ENCODE peak calls at places on chromosomes 5 and 9, in six cellular contexts. J is neural progenitor cell, R is A549, P is NB4, V is mucosa of descending colon, X is ovary. Q is an unnamed sample.

GRCh38 chr9:133992780-133993634 is 883 bp upstream of the VAV2 start:
- DNase-seq in V (peak; percentile 93), J (peak; percentile 87), X (peak; percentile 87), P (peak; percentile 74), R (peak; percentile 64), Q (peak; percentile 92)

GRCh38 chr5:149419532-149420485 is 40.7 kb upstream of the IL17B start:
- DNase-seq in R (no peak), V (no peak), J (no peak), P (peak; percentile 89), X (no peak), Q (no peak)

GRCh38 chr5:8676731-8677130 is 807.8 kb downstream of the MTRR start:
- DNase-seq in J (no peak), V (no peak), P (no peak), R (no peak), X (no peak), Q (no peak)

GRCh38 chr5:131550606-131551005 is 84.4 kb downstream of the RAPGEF6 start:
- DNase-seq in J (no peak), V (no peak), X (no peak), P (no peak), R (no peak), Q (no peak)

GRCh38 chr9:111860443-111860842 is 36.2 kb upstream of the UGCG start:
- DNase-seq in R (no peak), X (no peak), J (no peak), P (no peak), V (no peak), Q (no peak)

GRCh38 chr9:127847833-127848755 is 6.4 kb downstream of the ENG start:
- DNase-seq in X (no peak), R (no peak), V (no peak), J (no peak), P (no peak), Q (no peak)

GRCh38 chr9:99137225-99137624 is 32.3 kb downstream of the TGFBR1 start:
- DNase-seq in V (no peak), R (no peak), X (no peak), J (no peak), P (peak; percentile 47), Q (no peak)

GRCh38 chr5:106875591-106876297 is 795.0 kb downstream of the EFNA5 start:
- DNase-seq in J (peak; percentile 11), R (peak; percentile 6), P (peak; percentile 60), X (no peak), V (no peak), Q (peak; percentile 46)

GRCh38 chr9:21927752-21928151 is 66.4 kb downstream of the CDKN2A start:
- DNase-seq in P (no peak), X (no peak), R (no peak), J (no peak), V (no peak), Q (no peak)

GRCh38 chr5:178292826-178293205 is 60.2 kb upstream of the PHYKPL start:
- DNase-seq in V (no peak), P (no peak), R (no peak), X (no peak), J (no peak), Q (no peak)

GRCh38 chr5:65742565-65743231 is 20.7 kb downstream of the NLN start:
- DNase-seq in J (peak; percentile 48), X (no peak), P (peak; percentile 69), R (peak; percentile 50), V (no peak), Q (peak; percentile 83)

GRCh38 chr9:87872079-87872624 is 10.5 kb upstream of the SPATA31E1 start:
- DNase-seq in X (no peak), R (no peak), P (no peak), J (no peak), V (no peak), Q (no peak)

GRCh38 chr9:17229945-17230560 is 95.2 kb downstream of the CNTLN start:
- DNase-seq in R (no peak), P (no peak), V (no peak), J (no peak), X (no peak), Q (no peak)

GRCh38 chr9:81589819-81590218 is 99.5 kb downstream of the TLE1 start:
- DNase-seq in J (no peak), P (no peak), X (no peak), R (no peak), V (no peak), Q (no peak)

GRCh38 chr9:136748656-136749551 is 579 bp upstream of the LCN6 start:
- DNase-seq in R (no peak), V (no peak), X (no peak), J (no peak), P (peak; percentile 62), Q (no peak)

GRCh38 chr9:104388071-104388470 is 116.0 kb upstream of the OR13F1 start:
- DNase-seq in X (no peak), R (no peak), P (no peak), V (no peak), J (no peak), Q (peak; percentile 9)

GRCh38 chr5:16975950-16976624 is 40.0 kb upstream of the MYO10 start:
- DNase-seq in X (no peak), J (no peak), R (no peak), V (no peak), P (peak; percentile 18), Q (no peak)

GRCh38 chr9:86424246-86424891 is 70.2 kb upstream of the TUT7 start:
- DNase-seq in J (no peak), R (no peak), P (no peak), X (no peak), V (no peak), Q (no peak)

GRCh38 chr9:32839013-32839442 is 55.7 kb downstream of the TMEM215 start:
- DNase-seq in R (no peak), J (no peak), P (no peak), V (no peak), X (no peak), Q (no peak)
- TF ChIP-seq CTCF in R (no peak), J (no peak), P (no peak), V (no peak), X (no peak), Q (no peak)

GRCh38 chr5:140340605-140341004 is 5.8 kb downstream of the HBEGF start:
- DNase-seq in R (no peak), X (no peak), P (no peak), J (no peak), V (no peak), Q (peak; percentile 38)

GRCh38 chr5:140337880-140338279 is 8.5 kb downstream of the HBEGF start:
- DNase-seq in J (no peak), R (no peak), X (no peak), V (no peak), P (no peak), Q (peak; percentile 81)

GRCh38 chr5:140338336-140338735 is 8.1 kb downstream of the HBEGF start:
- DNase-seq in P (no peak), J (no peak), V (no peak), X (no peak), R (no peak), Q (peak; percentile 73)

GRCh38 chr5:140338918-140339317 is 7.5 kb downstream of the HBEGF start:
- DNase-seq in X (no peak), J (no peak), V (no peak), R (no peak), P (no peak), Q (peak; percentile 43)

DNA sequence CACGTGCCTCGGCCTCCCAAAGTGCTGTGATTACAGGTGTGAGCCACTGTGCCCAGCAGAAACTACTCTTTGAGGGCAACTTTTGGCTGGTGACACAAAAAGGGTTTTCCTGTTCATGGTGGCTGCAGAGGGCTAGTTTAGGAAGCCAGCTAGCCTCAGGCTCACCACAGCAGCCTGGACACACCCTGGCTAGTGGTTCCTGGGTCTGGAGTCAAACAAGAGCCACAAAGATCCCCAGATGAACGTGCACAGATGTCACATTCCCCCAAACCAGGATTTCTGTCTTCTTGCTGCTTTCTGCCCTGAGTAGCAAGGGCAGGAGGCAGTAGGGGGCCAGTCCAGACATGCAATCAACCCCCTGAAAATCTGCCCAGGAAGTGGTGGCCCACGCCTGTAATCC is 6.8 kb downstream of the HBEGF start:
- DNase-seq in X (no peak), V (no peak), P (no peak), J (no peak), R (no peak), Q (peak; percentile 30)
- H3K4me3 ChIP-seq in X (no peak overlapping the region), V (no peak overlapping the region), P (no peak overlapping the region), J (no peak overlapping the region), R (no peak overlapping the region), Q (no peak overlapping the region)

GRCh38 chr5:132776077-132776931 is 735 bp downstream of the SEPTIN8 start:
- DNase-seq in P (peak; percentile 39), V (no peak), R (peak; percentile 48), X (peak; percentile 48), J (peak; percentile 62), Q (peak; percentile 23)
- TF ChIP-seq CTCF in P (no peak), V (no peak), R (no peak), X (no peak), J (peak; percentile 24), Q (no peak)

GRCh38 chr5:96067251-96067650 is 105.6 kb upstream of the ELL2 start:
- DNase-seq in J (no peak), X (no peak), P (no peak), V (no peak), R (no peak), Q (peak; percentile 37)

GRCh38 chr5:96066386-96066719 is 104.7 kb upstream of the ELL2 start:
- DNase-seq in X (no peak), V (no peak), J (no peak), R (no peak), P (no peak), Q (no peak)

GRCh38 chr5:96070625-96071246 is 109.1 kb upstream of the ELL2 start:
- DNase-seq in X (no peak), J (no peak), R (no peak), V (no peak), P (peak; percentile 75), Q (peak; percentile 45)

GRCh38 chr5:96065577-96066385 is 104.1 kb upstream of the ELL2 start:
- DNase-seq in J (peak; percentile 79), V (no peak), R (no peak), X (no peak), P (no peak), Q (no peak)

GRCh38 chr5:96067902-96068614 is 106.4 kb upstream of the ELL2 start:
- DNase-seq in J (no peak), P (peak; percentile 36), X (no peak), V (no peak), R (peak; percentile 36), Q (peak; percentile 92)
- H3K4me3 ChIP-seq in J (no peak overlapping the region), P (no peak overlapping the region), X (no peak overlapping the region), V (no peak overlapping the region), R (no peak overlapping the region), Q (no peak overlapping the region)

Q was measured in epithelial cell of esophagus.